ENCODE peak calls at places on chromosomes 7 and 10, in six cellular contexts. L, C, H, T, O and D are unnamed samples.
A peak's percentile ranks its signal among the peaks of the same experiment; 100 is the strongest.

GRCh38 chr10:131997366-131998049 is 15.8 kb upstream of the BNIP3 start:
- DNase-seq in T (peak; percentile 22), H (peak; percentile 78), L (no peak), O (peak; percentile 90), C (peak; percentile 87), D (peak; percentile 19)

GRCh38 chr10:33038672-33039071 is 80.6 kb upstream of the ITGB1 start:
- DNase-seq in O (no peak), L (no peak), C (no peak), H (no peak), T (no peak), D (no peak)

GRCh38 chr7:47088329-47089067 is 493.4 kb downstream of the TNS3 start:
- DNase-seq in H (peak; percentile 65), C (no peak), L (peak; percentile 51), O (peak; percentile 80), T (peak; percentile 77), D (peak; percentile 73)

GRCh38 chr10:103752680-103753248 is 102.6 kb downstream of the SH3PXD2A start:
- DNase-seq in C (no peak), T (no peak), H (no peak), L (peak; percentile 40), O (no peak), D (no peak)

GRCh38 chr7:151924508-151924907 is 31.7 kb upstream of the GALNTL5 start:
- DNase-seq in T (no peak), O (no peak), C (no peak), H (no peak), L (no peak), D (no peak)

GRCh38 chr10:44471410-44471809 is 86.5 kb upstream of the CXCL12 start:
- DNase-seq in O (no peak), L (no peak), H (no peak), C (no peak), T (no peak), D (no peak)

GRCh38 chr10:127279334-127279774 is 83.0 kb upstream of the INSYN2A start:
- DNase-seq in O (no peak), T (no peak), H (no peak), L (no peak), C (no peak), D (no peak)

GRCh38 chr10:58641095-58641531 is 128.4 kb downstream of the BICC1 start:
- DNase-seq in O (peak; percentile 94), H (peak; percentile 97), L (no peak), T (peak; percentile 46), C (no peak), D (peak; percentile 41)

GRCh38 chr7:37028909-37029440 is 304.7 kb upstream of the AOAH start:
- DNase-seq in L (no peak), T (no peak), O (no peak), H (no peak), C (no peak), D (no peak)

GRCh38 chr10:79230563-79231249 is 116.6 kb upstream of the PPIF start:
- DNase-seq in H (no peak), T (no peak), C (no peak), O (no peak), L (no peak), D (no peak)

GRCh38 chr7:26497801-26498596 is 206.3 kb downstream of the SNX10 start:
- DNase-seq in O (no peak), C (no peak), H (no peak), T (peak; percentile 77), L (peak; percentile 55), D (no peak)

GRCh38 chr7:66502230-66503035 is 126.2 kb upstream of the KCTD7 start:
- DNase-seq in T (no peak), L (peak; percentile 66), H (no peak), O (no peak), C (peak; percentile 48), D (no peak)

GRCh38 chr10:29669149-29669548 is 34.4 kb upstream of the SVIL start:
- DNase-seq in L (no peak), H (peak; percentile 34), C (peak; percentile 86), T (peak; percentile 31), O (peak; percentile 80), D (no peak)

GRCh38 chr7:75981450-75982305 is 12.7 kb downstream of the TMEM120A start:
- DNase-seq in T (no peak), H (no peak), O (no peak), C (peak; percentile 75), L (no peak), D (no peak)

GRCh38 chr7:73358590-73359275 is 30.8 kb downstream of the FKBP6 start:
- DNase-seq in O (no peak), L (no peak), H (no peak), T (no peak), C (no peak), D (no peak)

GRCh38 chr7:30846378-30846777 is 65.3 kb upstream of the AQP1 start:
- DNase-seq in L (no peak), H (no peak), T (peak; percentile 92), C (no peak), O (no peak), D (no peak)

GRCh38 chr7:19958309-19958896 is 185.0 kb upstream of the TMEM196 start:
- DNase-seq in C (no peak), H (peak; percentile 82), L (no peak), O (peak; percentile 90), T (peak; percentile 80), D (peak; percentile 54)

GRCh38 chr7:102284399-102284798 is 2.3 kb upstream of the SH2B2 start:
- DNase-seq in C (no peak), L (no peak), O (no peak), H (no peak), T (no peak), D (no peak)

GRCh38 chr7:92042056-92042737 is 92.1 kb downstream of the CYP51A1 start:
- DNase-seq in C (no peak), O (no peak), T (peak; percentile 61), L (no peak), H (no peak), D (no peak)

GRCh38 chr10:32680803-32681557 is 235.0 kb downstream of the CCDC7 start:
- DNase-seq in C (no peak), H (peak; percentile 63), O (no peak), L (no peak), T (no peak), D (no peak)

GRCh38 chr10:36236931-36237330 is 594.8 kb upstream of the FZD8 start:
- DNase-seq in H (no peak), C (no peak), O (no peak), L (no peak), T (no peak), D (no peak)

GRCh38 chr10:127452568-127452967 is 96.5 kb upstream of the NPS start:
- DNase-seq in C (no peak), T (no peak), O (no peak), L (no peak), H (no peak), D (no peak)

GRCh38 chr10:122560279-122560804 is at the start of gene DMBT1:
- DNase-seq in L (no peak), C (no peak), H (no peak), T (no peak), O (no peak), D (no peak)

GRCh38 chr10:86252051-86252450 is 114.5 kb downstream of the GRID1 start:
- DNase-seq in C (no peak), L (no peak), T (no peak), O (no peak), H (no peak), D (no peak)